ENCODE peak calls at places on chromosomes 1 and 21, in seven cellular contexts. K, I, T, U, C, P and Y are unnamed samples.

GRCh38 chr1:185567006-185567405 is 167.2 kb upstream of the HMCN1 start:
- DNase-seq in U (peak), I (no peak), T (no peak), P (no peak), C (no peak), K (peak), Y (peak)

GRCh38 chr1:78333426-78334012 is 157.3 kb upstream of the PTGFR start:
- DNase-seq in C (peak), U (peak), K (peak), P (no peak), T (no peak), I (no peak), Y (peak)

GRCh38 chr1:84960371-84960770 is 36.5 kb downstream of the MCOLN2 start:
- DNase-seq in P (no peak), U (peak), T (no peak), I (no peak), K (peak), C (no peak), Y (no peak)

GRCh38 chr1:46673749-46674182 is 2.1 kb downstream of the TEX38 start:
- DNase-seq in C (no peak), U (peak), P (no peak), K (peak), T (no peak), I (no peak), Y (no peak)

GRCh38 chr1:93222987-93223675 is 42.6 kb downstream of the CCDC18 start:
- DNase-seq in K (no peak), P (no peak), U (no peak), T (no peak), I (no peak), C (no peak), Y (no peak)

GRCh38 chr21:35053356-35054096 is 4.4 kb upstream of the RUNX1 start:
- DNase-seq in C (peak), I (no peak), T (no peak), U (no peak), P (no peak), K (no peak), Y (no peak)

GRCh38 chr1:162036156-162036555 is 12.5 kb upstream of the OLFML2B start:
- DNase-seq in C (no peak), I (no peak), P (no peak), U (no peak), K (no peak), T (no peak), Y (no peak)

GRCh38 chr1:40736085-40736531 is 44.6 kb downstream of the NFYC start:
- DNase-seq in T (no peak), K (peak), P (no peak), U (peak), C (no peak), I (no peak), Y (no peak)

GRCh38 chr1:225813250-225813964 is 3.5 kb downstream of the EPHX1 start:
- DNase-seq in P (no peak), K (peak), T (peak), U (peak), I (peak), C (peak), Y (peak)

GRCh38 chr1:985126-985525 is 3.2 kb upstream of the PERM1 start:
- DNase-seq in U (no peak), T (no peak), C (no peak), K (no peak), P (no peak), I (no peak), Y (no peak)

GRCh38 chr1:37391181-37391949 is 83.0 kb upstream of the ZC3H12A start:
- DNase-seq in U (no peak), P (no peak), T (no peak), K (no peak), C (no peak), I (no peak), Y (peak)

GRCh38 chr1:53656062-53656915 is 82.7 kb downstream of the GLIS1 start:
- DNase-seq in K (peak), T (no peak), U (peak), P (no peak), C (no peak), I (no peak), Y (no peak)

GRCh38 chr1:53316742-53317650 is 10.9 kb downstream of the LRP8 start:
- DNase-seq in I (no peak), T (no peak), U (no peak), C (no peak), P (no peak), K (no peak), Y (no peak)

GRCh38 chr1:210598135-210598652 is 269.5 kb downstream of the HHAT start:
- DNase-seq in I (no peak), T (peak), K (peak), C (peak), U (peak), P (no peak), Y (peak)

GRCh38 chr1:94799201-94799600 is 21.0 kb upstream of the SLC44A3 start:
- DNase-seq in C (no peak), P (no peak), K (no peak), I (no peak), T (no peak), U (peak), Y (no peak)

GRCh38 chr21:16013570-16013969 is 283.8 kb downstream of the USP25 start:
- DNase-seq in U (no peak), C (no peak), T (no peak), P (no peak), K (no peak), I (no peak), Y (no peak)

GRCh38 chr1:40739455-40740008 is 44.1 kb upstream of the KCNQ4 start:
- DNase-seq in T (no peak), C (no peak), U (peak), K (no peak), P (no peak), I (no peak), Y (no peak)

GRCh38 chr1:43711524-43712386 is 4.4 kb downstream of the ST3GAL3 start:
- DNase-seq in U (peak), P (no peak), K (peak), C (no peak), T (no peak), I (no peak), Y (no peak)

GRCh38 chr1:42806593-42806992 is 10.3 kb upstream of the ERMAP start:
- DNase-seq in P (no peak), C (no peak), K (no peak), U (peak), T (no peak), I (no peak), Y (no peak)

GRCh38 chr1:60657926-60658325 is 424.4 kb upstream of the NFIA start:
- DNase-seq in K (no peak), U (no peak), T (no peak), I (no peak), P (no peak), C (no peak), Y (no peak)

GRCh38 chr1:83746234-83746633 is 252.7 kb downstream of the TTLL7 start:
- DNase-seq in U (no peak), C (no peak), T (no peak), P (no peak), I (no peak), K (no peak), Y (no peak)

GRCh38 chr1:207890136-207890738 is 20.7 kb downstream of the CD34 start:
- DNase-seq in P (peak), U (peak), T (peak), C (peak), I (no peak), K (peak), Y (peak)

GRCh38 chr1:26889580-26890466 is at the start of gene GPN2:
- DNase-seq in T (peak), C (peak), I (peak), K (peak), P (peak), U (peak), Y (peak)

GRCh38 chr1:36324322-36324802 is 917 bp upstream of the EVA1B start:
- DNase-seq in P (no peak), C (no peak), T (no peak), K (no peak), U (no peak), I (no peak), Y (no peak)

GRCh38 chr1:118928739-118929554 is 59.2 kb downstream of the TBX15 start:
- DNase-seq in T (no peak), C (no peak), P (peak), K (no peak), U (peak), I (no peak), Y (no peak)

GRCh38 chr1:193322218-193322617 is 135.8 kb upstream of the B3GALT2 start:
- DNase-seq in C (no peak), T (no peak), P (no peak), K (peak), U (peak), I (no peak), Y (peak)

GRCh38 chr1:201624741-201625646 is 86.1 kb downstream of the NAV1 start:
- DNase-seq in K (peak), T (no peak), U (peak), C (no peak), I (no peak), P (no peak), Y (no peak)
- TF ChIP-seq CTCF in K (peak), T (no peak), U (peak), C (no peak), I (no peak), P (no peak), Y (no peak)

GRCh38 chr1:111924786-111925185 is 64.7 kb downstream of the KCND3 start:
- DNase-seq in I (no peak), K (no peak), U (no peak), T (no peak), C (no peak), P (no peak), Y (no peak)

GRCh38 chr1:111930356-111930755 is 59.1 kb downstream of the KCND3 start:
- DNase-seq in P (no peak), I (no peak), U (no peak), T (no peak), K (no peak), C (no peak), Y (no peak)

GRCh38 chr1:111923766-111924165 is 65.7 kb downstream of the KCND3 start:
- DNase-seq in U (no peak), T (no peak), C (no peak), I (no peak), P (no peak), K (no peak), Y (no peak)

GRCh38 chr1:111927652-111928051 is 61.8 kb downstream of the KCND3 start:
- DNase-seq in P (no peak), U (no peak), T (no peak), K (no peak), I (no peak), C (no peak), Y (no peak)

DNA sequence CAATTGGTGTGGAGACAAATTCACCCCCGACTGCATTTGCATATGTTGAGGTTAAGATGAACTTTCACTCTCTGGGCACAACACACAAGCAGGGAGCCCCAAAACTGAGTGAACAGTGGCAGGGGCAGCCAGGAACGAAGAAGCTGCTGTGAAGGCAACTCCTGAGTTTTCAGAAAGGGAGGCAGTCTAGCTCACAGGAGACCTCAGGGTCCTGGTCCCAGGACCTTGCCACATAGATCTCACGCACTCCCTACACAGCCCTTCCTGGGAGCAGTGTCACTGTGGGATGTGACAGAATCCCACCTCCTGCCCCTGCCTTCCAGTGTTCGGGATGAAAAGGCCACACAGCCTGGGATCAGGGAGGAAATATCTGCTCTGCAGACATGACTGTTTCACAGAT is 60.9 kb downstream of the KCND3 start:
- DNase-seq in C (no peak), K (no peak), T (no peak), P (no peak), I (no peak), U (no peak), Y (no peak)
- TF ChIP-seq CTCF in C (no peak), K (no peak), T (no peak), P (no peak), I (no peak), U (no peak), Y (no peak)

DNA sequence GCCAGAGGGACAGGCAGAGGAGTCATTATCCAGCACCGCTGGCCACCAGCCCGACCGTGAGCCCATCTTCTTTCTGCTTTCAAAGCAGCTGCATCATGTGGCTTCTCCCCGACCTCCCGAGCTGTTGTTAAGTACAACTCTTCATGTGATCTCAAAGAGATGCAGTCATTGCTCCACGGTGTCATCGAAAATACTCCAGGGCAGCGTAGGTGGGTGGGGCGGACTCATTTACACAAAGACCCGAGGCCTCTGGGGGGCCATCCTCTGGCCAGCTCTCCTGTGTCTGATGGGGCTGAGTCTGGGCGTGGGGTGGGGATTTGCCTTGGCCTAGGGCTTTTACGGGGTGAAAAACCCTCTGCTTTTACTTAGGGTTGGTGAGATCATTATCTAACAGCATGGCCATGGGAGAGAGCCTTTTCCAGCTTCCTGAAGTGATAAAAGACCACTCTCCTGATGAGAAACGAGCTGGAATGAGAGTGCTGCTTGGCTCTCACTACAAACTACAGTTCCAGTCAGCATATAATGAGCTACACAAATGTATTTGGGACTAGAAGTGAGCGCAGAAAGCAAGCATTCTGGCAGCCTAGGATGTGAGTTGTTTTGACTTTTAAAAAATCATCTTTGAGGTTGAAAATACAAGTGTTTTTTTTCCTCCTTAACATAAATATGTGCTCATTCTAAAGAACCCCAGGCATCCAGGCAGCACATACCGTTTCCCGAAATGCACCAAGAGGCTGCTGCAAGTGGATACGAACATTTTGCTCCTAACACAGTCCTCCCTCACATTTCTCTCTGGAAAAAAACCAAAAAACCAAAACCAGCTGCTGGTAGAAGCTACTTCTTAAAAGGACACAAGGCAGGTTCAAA is 165.1 kb downstream of the RHOU start:
- DNase-seq in I (no peak), C (no peak), P (no peak), K (peak), U (peak), T (peak), Y (no peak)
- TF ChIP-seq CTCF in I (no peak), C (no peak), P (no peak), K (no peak), U (no peak), T (no peak), Y (no peak)

GRCh38 chr1:203039609-203040517 is 13.6 kb downstream of the PPFIA4 start:
- DNase-seq in K (no peak), I (no peak), P (peak), C (no peak), T (no peak), U (no peak), Y (peak)
- TF ChIP-seq CTCF in K (peak), I (no peak), P (peak), C (no peak), T (no peak), U (peak), Y (no peak)

GRCh38 chr1:25148673-25149300 is 83.5 kb downstream of the SYF2 start:
- DNase-seq in P (peak), K (peak), U (no peak), T (no peak), I (no peak), C (no peak), Y (no peak)
- TF ChIP-seq CTCF in P (peak), K (peak), U (peak), T (no peak), I (no peak), C (no peak), Y (peak)

GRCh38 chr1:62295921-62296451 is 23.2 kb downstream of the KANK4 start:
- DNase-seq in T (no peak), P (no peak), K (peak), C (no peak), I (no peak), U (peak), Y (no peak)

GRCh38 chr1:62299426-62300200 is 19.6 kb downstream of the KANK4 start:
- DNase-seq in C (peak), K (no peak), I (peak), T (no peak), P (no peak), U (no peak), Y (peak)

GRCh38 chr1:62288669-62289068 is 30.6 kb downstream of the KANK4 start:
- DNase-seq in I (no peak), U (no peak), P (no peak), C (no peak), K (no peak), T (no peak), Y (no peak)

GRCh38 chr1:62288224-62288623 is 31.0 kb downstream of the KANK4 start:
- DNase-seq in I (no peak), U (no peak), C (no peak), K (no peak), P (no peak), T (no peak), Y (no peak)

DNA sequence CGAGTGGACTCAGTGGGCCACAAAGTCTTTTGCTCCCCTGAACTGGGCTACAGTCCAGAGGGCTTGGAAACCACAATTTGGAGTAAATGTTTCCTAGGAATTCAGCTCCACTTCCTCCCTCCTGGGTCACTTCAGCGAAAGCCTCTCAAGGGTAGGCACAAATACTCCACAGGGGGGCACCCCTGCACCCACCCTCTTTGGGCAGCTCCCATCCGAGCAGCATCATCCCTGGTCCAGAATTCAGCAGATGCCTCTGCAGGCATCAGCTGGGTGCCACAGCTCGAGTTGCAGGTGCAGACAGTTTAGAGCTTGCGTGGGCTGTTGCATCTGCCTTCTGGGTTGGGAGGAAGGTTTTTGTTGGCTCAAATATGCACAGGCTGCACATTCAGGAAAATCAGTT is 25.0 kb downstream of the KANK4 start:
- DNase-seq in K (no peak), U (no peak), P (peak), T (no peak), I (no peak), C (no peak), Y (peak)
- TF ChIP-seq CTCF in K (peak), U (no peak), P (peak), T (no peak), I (no peak), C (no peak), Y (no peak)

GRCh38 chr1:3678361-3679097 is 26.2 kb downstream of the TP73 start:
- DNase-seq in U (no peak), T (no peak), P (no peak), C (no peak), I (peak), K (no peak), Y (peak)

GRCh38 chr1:3675436-3675835 is 23.1 kb downstream of the TP73 start:
- DNase-seq in K (no peak), U (no peak), T (no peak), C (no peak), I (peak), P (no peak), Y (no peak)

GRCh38 chr1:3677411-3677944 is 25.2 kb downstream of the TP73 start:
- DNase-seq in I (no peak), K (no peak), U (no peak), P (no peak), T (no peak), C (no peak), Y (no peak)

GRCh38 chr1:3679098-3679555 is 26.8 kb downstream of the TP73 start:
- DNase-seq in U (no peak), P (no peak), I (no peak), C (no peak), K (no peak), T (no peak), Y (no peak)

DNA sequence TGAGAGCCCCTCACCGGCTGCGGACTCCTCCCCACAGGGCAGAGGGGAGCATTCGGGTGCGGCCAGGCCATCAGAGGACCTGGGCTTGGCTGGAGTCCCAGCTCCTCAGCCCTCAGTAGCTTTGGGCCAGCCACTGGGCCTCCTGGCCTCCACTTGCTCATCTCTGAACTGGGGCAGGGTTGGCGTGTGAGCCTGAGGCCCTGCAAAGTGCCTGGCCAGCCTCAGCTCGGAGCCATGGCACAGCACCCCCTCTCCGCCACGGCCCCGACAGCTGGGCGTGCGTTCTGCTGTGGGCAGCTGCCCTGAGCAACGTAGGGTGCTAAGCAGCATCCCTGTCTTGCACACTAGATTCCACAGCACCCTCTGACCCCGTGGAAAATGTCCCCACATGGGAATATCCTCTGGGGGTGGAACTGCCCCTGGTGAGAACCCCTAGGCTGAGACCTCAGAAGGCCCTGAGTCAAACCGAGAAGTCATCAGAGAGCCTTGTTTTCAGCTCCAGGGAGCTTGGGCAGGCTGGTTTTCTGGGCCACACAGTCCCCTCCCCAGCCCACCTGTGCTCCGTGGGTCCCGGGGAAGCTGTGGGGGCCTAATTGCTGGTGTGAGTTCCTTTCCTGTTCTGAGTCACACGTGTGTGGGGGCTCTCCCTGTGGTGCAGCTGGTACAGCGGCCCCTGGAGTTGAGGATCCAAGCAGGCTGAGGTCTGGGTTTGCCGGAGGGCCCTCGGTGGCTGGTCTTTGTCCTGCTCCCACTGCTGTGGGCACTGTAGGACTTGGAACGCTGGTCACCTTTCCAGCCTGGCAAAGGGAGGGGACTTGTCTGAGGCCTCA is 24.5 kb downstream of the TP73 start:
- DNase-seq in I (peak), K (no peak), C (no peak), P (no peak), U (no peak), T (no peak), Y (no peak)
- TF ChIP-seq CTCF in I (no peak), K (no peak), C (no peak), P (no peak), U (no peak), T (no peak), Y (no peak)